ENCODE peak calls at places on chromosomes 13 and 19, in eight cellular contexts. U is suprapubic skin, Y is fibroblast of mammary gland, R is astrocyte of the spinal cord, B is left ventricle myocardium inferior, S is neural progenitor cell, F is A549, A is stomach. Q is an unnamed sample.

GRCh38 chr19:2275588-2276428 is 6.2 kb downstream of the PEAK3 start:
- DNase-seq in F (no peak), S (no peak), U (peak), B (peak), R (no peak), A (peak), Y (no peak), Q (no peak)

GRCh38 chr13:89097994-89098393 is 1426.8 kb downstream of the SLITRK5 start:
- DNase-seq in F (no peak), Y (no peak), B (no peak), R (no peak), U (no peak), S (no peak), A (no peak), Q (no peak)

GRCh38 chr13:112771877-112772538 is 82.2 kb downstream of the ATP11A start:
- DNase-seq in U (no peak), R (no peak), F (no peak), Y (no peak), B (no peak), A (peak), S (no peak), Q (no peak)

GRCh38 chr19:17766543-17767131 is 15.4 kb downstream of the FCHO1 start:
- DNase-seq in U (peak), F (peak), Y (peak), B (peak), S (peak), R (peak), A (peak), Q (no peak)

GRCh38 chr13:49444517-49445395 is 682 bp downstream of the SETDB2 start:
- DNase-seq in A (no peak), R (peak), F (no peak), B (no peak), S (peak), Y (peak), U (no peak), Q (no peak)

GRCh38 chr19:5360003-5360820 is 19.6 kb upstream of the PTPRS start:
- DNase-seq in F (no peak), R (no peak), Y (peak), S (no peak), U (no peak), A (no peak), B (no peak), Q (no peak)

GRCh38 chr19:38993271-38993670 is 17.7 kb upstream of the FBXO17 start:
- DNase-seq in A (no peak), Y (peak), F (peak), R (no peak), U (no peak), B (no peak), S (no peak), Q (no peak)

GRCh38 chr19:37691881-37692504 is 27.6 kb downstream of the ZNF607 start:
- DNase-seq in R (peak), U (peak), S (peak), Y (peak), A (peak), B (peak), F (no peak), Q (peak)

GRCh38 chr13:48278806-48279205 is 24.7 kb upstream of the RB1 start:
- DNase-seq in R (no peak), B (no peak), F (no peak), Y (no peak), A (no peak), S (no peak), U (no peak), Q (no peak)

GRCh38 chr13:42039946-42040729 is 8.3 kb upstream of the DGKH start:
- DNase-seq in U (peak), R (peak), S (peak), A (peak), B (peak), Y (peak), F (peak), Q (peak)

GRCh38 chr19:9986787-9987281 is 23.5 kb downstream of the COL5A3 start:
- DNase-seq in S (peak), B (peak), Y (peak), F (no peak), A (no peak), R (peak), U (no peak), Q (no peak)

GRCh38 chr19:43759515-43759914 is 4.8 kb upstream of the SMG9 start:
- DNase-seq in U (no peak), F (peak), Y (peak), B (no peak), S (no peak), A (no peak), R (peak), Q (no peak)

GRCh38 chr13:104318121-104318520 is 1251.9 kb upstream of the SLC10A2 start:
- DNase-seq in A (no peak), S (peak), F (no peak), B (no peak), R (peak), Y (peak), U (no peak), Q (no peak)

GRCh38 chr13:48975101-48975925 is at the start of gene FNDC3A:
- DNase-seq in F (peak), U (peak), A (peak), R (peak), Y (peak), S (peak), B (peak), Q (peak)

GRCh38 chr19:39941151-39941550 is 6.7 kb upstream of the FCGBP start:
- DNase-seq in R (no peak), S (no peak), Y (no peak), B (no peak), F (no peak), A (peak), U (no peak), Q (no peak)

GRCh38 chr13:26787961-26788360 is 27.4 kb upstream of the GPR12 start:
- DNase-seq in F (no peak), A (no peak), Y (no peak), B (no peak), U (no peak), R (no peak), S (no peak), Q (peak)

GRCh38 chr13:78652651-78653050 is 6.3 kb downstream of the OBI1 start:
- DNase-seq in R (no peak), S (no peak), F (no peak), U (no peak), A (no peak), B (no peak), Y (no peak), Q (no peak)

GRCh38 chr19:3544742-3545668 is 6.0 kb downstream of the TEKTIP1 start:
- DNase-seq in U (no peak), F (peak), S (peak), B (peak), Y (peak), R (peak), A (peak), Q (no peak)

GRCh38 chr13:67283602-67284001 is 53.5 kb upstream of the PCDH9 start:
- DNase-seq in B (no peak), S (no peak), A (no peak), F (no peak), U (no peak), R (no peak), Y (peak), Q (no peak)
- H3K4me3 ChIP-seq in B (no peak), S (no peak), A (no peak), F (no peak), U (no peak), R (no peak), Y (no peak), Q (no peak)

GRCh38 chr13:110125613-110126272 is 181.2 kb downstream of the COL4A1 start:
- DNase-seq in Y (no peak), B (no peak), U (no peak), S (no peak), R (no peak), A (no peak), F (no peak), Q (no peak)
- H3K4me3 ChIP-seq in Y (no peak), B (peak), U (no peak), S (no peak), R (no peak), A (no peak), F (no peak), Q (peak)

DNA sequence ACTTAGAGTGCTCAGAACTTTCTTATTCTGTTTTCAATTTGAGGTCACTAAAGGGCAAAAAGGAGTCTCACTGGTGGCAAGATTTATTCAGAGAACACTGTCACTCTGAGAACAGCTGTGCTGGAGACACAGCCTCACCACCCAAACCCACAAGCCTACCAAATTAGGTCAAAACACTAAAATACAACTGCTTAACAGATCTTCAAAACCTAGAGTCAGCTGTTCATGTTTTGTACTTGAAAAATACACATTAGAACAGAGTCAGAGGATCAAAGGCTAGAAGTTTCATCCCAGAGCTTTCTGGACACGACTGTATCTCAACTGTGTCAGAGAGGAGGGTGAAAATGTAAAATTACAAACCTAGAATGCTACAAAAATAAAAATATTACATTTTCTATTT is 89.3 kb downstream of the MIPEP start:
- DNase-seq in U (no peak), Y (peak), B (no peak), R (peak), S (no peak), A (no peak), F (no peak), Q (no peak)
- H3K4me3 ChIP-seq in U (no peak), Y (no peak), B (no peak), R (no peak), S (no peak), A (no peak), F (no peak), Q (no peak)

GRCh38 chr19:35939307-35940077 is 3.3 kb downstream of the LRFN3 start:
- DNase-seq in B (no peak), U (no peak), F (no peak), R (no peak), Y (no peak), A (no peak), S (no peak), Q (no peak)

GRCh38 chr19:35935911-35936737 is at the start of gene LRFN3:
- DNase-seq in U (peak), Y (peak), S (peak), B (peak), A (peak), F (peak), R (peak), Q (peak)

GRCh38 chr19:35938282-35939224 is 2.4 kb downstream of the LRFN3 start:
- DNase-seq in B (no peak), S (no peak), F (no peak), U (no peak), A (no peak), Y (no peak), R (no peak), Q (no peak)

GRCh38 chr19:35936738-35937268 is 629 bp downstream of the LRFN3 start:
- DNase-seq in B (no peak), A (no peak), U (no peak), F (no peak), S (no peak), R (no peak), Y (no peak), Q (no peak)

GRCh38 chr19:35937345-35938281 is 1.4 kb downstream of the LRFN3 start:
- DNase-seq in R (no peak), B (no peak), Y (no peak), F (no peak), S (no peak), A (no peak), U (no peak), Q (no peak)
- H3K4me3 ChIP-seq in R (peak), B (peak), Y (peak), F (peak), S (peak), A (peak), U (peak), Q (peak)

GRCh38 chr19:8662263-8662662 is 31.8 kb downstream of the NFILZ start:
- DNase-seq in Y (no peak), R (no peak), S (no peak), U (no peak), B (no peak), F (no peak), A (no peak), Q (no peak)
- H3K4me3 ChIP-seq in Y (no peak), R (no peak), S (no peak), U (no peak), B (no peak), F (no peak), A (no peak), Q (no peak)

Q was measured in coronary artery.